ENCODE peak calls at places on chromosomes 5 and 9, in seven cellular contexts. One of them, this sample, is unnamed.

GRCh38 chr9:81623778-81624177 is 65.6 kb downstream of the TLE1 start:
- DNase-seq in T-helper 22 cell: no peak
- DNase-seq in T-helper 9 cell: no peak
- DNase-seq in dorsolateral prefrontal cortex: no peak
- DNase-seq in stimulated activated CD8-positive, alpha-beta memory T cell treated with anti-CD3 and anti-CD28 coated beads, Interleukin-7, amount 100 ng/mL, for 24 hours: no peak
- DNase-seq in globus pallidus: no peak
- DNase-seq in HEK293T: no peak
- DNase-seq in this sample: no peak

GRCh38 chr9:130530932-130531331 is 48.4 kb upstream of the FUBP3 start:
- DNase-seq in T-helper 22 cell: no peak
- DNase-seq in T-helper 9 cell: no peak
- DNase-seq in dorsolateral prefrontal cortex: no peak
- DNase-seq in stimulated activated CD8-positive, alpha-beta memory T cell treated with anti-CD3 and anti-CD28 coated beads, Interleukin-7, amount 100 ng/mL, for 24 hours: no peak
- DNase-seq in globus pallidus: no peak
- DNase-seq in HEK293T: no peak
- DNase-seq in this sample: no peak

GRCh38 chr5:2223303-2223702 is 340.6 kb upstream of the IRX4 start:
- DNase-seq in T-helper 22 cell: no peak
- DNase-seq in T-helper 9 cell: no peak
- DNase-seq in dorsolateral prefrontal cortex: no peak
- DNase-seq in stimulated activated CD8-positive, alpha-beta memory T cell treated with anti-CD3 and anti-CD28 coated beads, Interleukin-7, amount 100 ng/mL, for 24 hours: no peak
- DNase-seq in globus pallidus: no peak
- DNase-seq in HEK293T: no peak
- DNase-seq in this sample: no peak

GRCh38 chr5:17000296-17000939 is 64.3 kb upstream of the MYO10 start:
- DNase-seq in T-helper 22 cell: no peak
- DNase-seq in T-helper 9 cell: no peak
- DNase-seq in dorsolateral prefrontal cortex: no peak
- DNase-seq in stimulated activated CD8-positive, alpha-beta memory T cell treated with anti-CD3 and anti-CD28 coated beads, Interleukin-7, amount 100 ng/mL, for 24 hours: no peak
- DNase-seq in globus pallidus: no peak
- DNase-seq in HEK293T: no peak
- DNase-seq in this sample: no peak

GRCh38 chr5:9376363-9377117 is 169.3 kb downstream of the SEMA5A start:
- DNase-seq in T-helper 22 cell: no peak
- DNase-seq in T-helper 9 cell: no peak
- DNase-seq in dorsolateral prefrontal cortex: no peak
- DNase-seq in stimulated activated CD8-positive, alpha-beta memory T cell treated with anti-CD3 and anti-CD28 coated beads, Interleukin-7, amount 100 ng/mL, for 24 hours: no peak
- DNase-seq in globus pallidus: no peak
- DNase-seq in HEK293T: no peak
- DNase-seq in this sample: no peak

GRCh38 chr9:128892223-128892892 is 10.4 kb downstream of the LRRC8A start:
- DNase-seq in T-helper 22 cell: no peak
- DNase-seq in T-helper 9 cell: no peak
- DNase-seq in dorsolateral prefrontal cortex: peak
- DNase-seq in stimulated activated CD8-positive, alpha-beta memory T cell treated with anti-CD3 and anti-CD28 coated beads, Interleukin-7, amount 100 ng/mL, for 24 hours: no peak
- DNase-seq in globus pallidus: peak
- DNase-seq in HEK293T: no peak
- DNase-seq in this sample: peak

GRCh38 chr5:142717582-142718215 is 31.8 kb upstream of the FGF1 start:
- DNase-seq in T-helper 22 cell: no peak
- DNase-seq in T-helper 9 cell: no peak
- DNase-seq in dorsolateral prefrontal cortex: no peak
- DNase-seq in stimulated activated CD8-positive, alpha-beta memory T cell treated with anti-CD3 and anti-CD28 coated beads, Interleukin-7, amount 100 ng/mL, for 24 hours: no peak
- DNase-seq in globus pallidus: peak
- DNase-seq in HEK293T: peak
- DNase-seq in this sample: no peak

GRCh38 chr5:148920646-148921288 is 94.4 kb downstream of the ADRB2 start:
- DNase-seq in T-helper 22 cell: no peak
- DNase-seq in T-helper 9 cell: no peak
- DNase-seq in dorsolateral prefrontal cortex: no peak
- DNase-seq in stimulated activated CD8-positive, alpha-beta memory T cell treated with anti-CD3 and anti-CD28 coated beads, Interleukin-7, amount 100 ng/mL, for 24 hours: no peak
- DNase-seq in globus pallidus: no peak
- DNase-seq in HEK293T: no peak
- DNase-seq in this sample: no peak

GRCh38 chr5:160312139-160312959 is at the start of gene CCNJL:
- DNase-seq in T-helper 22 cell: no peak
- DNase-seq in T-helper 9 cell: no peak
- DNase-seq in dorsolateral prefrontal cortex: peak
- DNase-seq in stimulated activated CD8-positive, alpha-beta memory T cell treated with anti-CD3 and anti-CD28 coated beads, Interleukin-7, amount 100 ng/mL, for 24 hours: no peak
- DNase-seq in globus pallidus: peak
- DNase-seq in HEK293T: peak
- DNase-seq in this sample: no peak

GRCh38 chr9:79302569-79302968 is 269.2 kb upstream of the TLE4 start:
- DNase-seq in T-helper 22 cell: no peak
- DNase-seq in T-helper 9 cell: no peak
- DNase-seq in dorsolateral prefrontal cortex: no peak
- DNase-seq in stimulated activated CD8-positive, alpha-beta memory T cell treated with anti-CD3 and anti-CD28 coated beads, Interleukin-7, amount 100 ng/mL, for 24 hours: no peak
- DNase-seq in globus pallidus: no peak
- DNase-seq in HEK293T: no peak
- DNase-seq in this sample: no peak

GRCh38 chr9:118104385-118104784 is 400.2 kb downstream of the TLR4 start:
- DNase-seq in T-helper 22 cell: no peak
- DNase-seq in T-helper 9 cell: no peak
- DNase-seq in dorsolateral prefrontal cortex: no peak
- DNase-seq in stimulated activated CD8-positive, alpha-beta memory T cell treated with anti-CD3 and anti-CD28 coated beads, Interleukin-7, amount 100 ng/mL, for 24 hours: no peak
- DNase-seq in globus pallidus: no peak
- DNase-seq in HEK293T: no peak
- DNase-seq in this sample: no peak

GRCh38 chr5:3853366-3853765 is 257.7 kb downstream of the IRX1 start:
- DNase-seq in T-helper 22 cell: no peak
- DNase-seq in T-helper 9 cell: no peak
- DNase-seq in dorsolateral prefrontal cortex: no peak
- DNase-seq in stimulated activated CD8-positive, alpha-beta memory T cell treated with anti-CD3 and anti-CD28 coated beads, Interleukin-7, amount 100 ng/mL, for 24 hours: no peak
- DNase-seq in globus pallidus: no peak
- DNase-seq in HEK293T: no peak
- DNase-seq in this sample: no peak

This sample was measured in esophagus muscularis mucosa.